ENCODE peak calls at places on chromosomes 1 and 21, in five cellular contexts. K, W, P, L and Q are unnamed samples.

GRCh38 chr1:245566952-245567351 is 412.2 kb downstream of the KIF26B start:
- DNase-seq in W (peak; percentile 82), P (no peak), L (no peak), K (peak; percentile 37), Q (no peak)

GRCh38 chr21:26966978-26967913 is at the start of gene ADAMTS5:
- DNase-seq in L (no peak), K (peak; percentile 83), W (peak; percentile 80), P (peak; percentile 10), Q (no peak)

GRCh38 chr1:201265771-201266170 is 17.5 kb upstream of the PKP1 start:
- DNase-seq in L (no peak), W (no peak), P (no peak), K (peak; percentile 25), Q (no peak)

GRCh38 chr1:14968251-14968812 is 185.2 kb upstream of the TMEM51 start:
- DNase-seq in W (peak; percentile 88), L (no peak), K (peak; percentile 88), P (peak; percentile 43), Q (no peak)

GRCh38 chr1:38605091-38605490 is 254.5 kb downstream of the RRAGC start:
- DNase-seq in W (no peak), L (no peak), P (no peak), K (no peak), Q (no peak)

GRCh38 chr1:153513023-153513422 is 22.8 kb downstream of the S100A6 start:
- DNase-seq in L (no peak), W (no peak), P (no peak), K (no peak), Q (peak; percentile 43)

GRCh38 chr1:42847111-42847580 is 733 bp downstream of the ZNF691 start:
- DNase-seq in W (no peak), P (no peak), L (no peak), K (no peak), Q (no peak)

GRCh38 chr1:202796670-202797069 is 11.6 kb downstream of the KDM5B start:
- DNase-seq in L (no peak), P (no peak), K (no peak), W (no peak), Q (no peak)

GRCh38 chr1:228315945-228316588 is 90.6 kb downstream of the TRIM11 start:
- DNase-seq in L (no peak), K (no peak), P (no peak), W (no peak), Q (no peak)

GRCh38 chr1:209038316-209038715 is 545.2 kb upstream of the CAMK1G start:
- DNase-seq in L (no peak), P (no peak), W (no peak), K (no peak), Q (no peak)

GRCh38 chr1:204409878-204410763 is 1.5 kb downstream of the PPP1R15B start:
- DNase-seq in P (peak; percentile 29), W (no peak), K (peak; percentile 11), L (no peak), Q (peak; percentile 5)

GRCh38 chr1:99996951-99997350 is 27.2 kb downstream of the SLC35A3 start:
- DNase-seq in P (no peak), K (no peak), L (no peak), W (no peak), Q (no peak)

GRCh38 chr1:234474375-234474774 is 4.6 kb downstream of the TARBP1 start:
- DNase-seq in P (no peak), K (no peak), L (no peak), W (no peak), Q (no peak)

GRCh38 chr21:34996304-34997081 is 52.6 kb downstream of the RUNX1 start:
- DNase-seq in W (no peak), P (no peak), K (peak; percentile 87), L (no peak), Q (no peak)

GRCh38 chr1:245751671-245752070 is 596.9 kb downstream of the KIF26B start:
- DNase-seq in P (no peak), W (peak; percentile 74), K (no peak), L (no peak), Q (no peak)

GRCh38 chr1:2300851-2301606 is 72.9 kb downstream of the SKI start:
- DNase-seq in W (no peak), P (no peak), L (peak; percentile 86), K (peak; percentile 57), Q (no peak)

GRCh38 chr1:29839726-29840125 is 603.4 kb downstream of the PTPRU start:
- DNase-seq in L (no peak), W (no peak), P (no peak), K (no peak), Q (no peak)

GRCh38 chr1:241782396-241782795 is 65.6 kb upstream of the EXO1 start:
- DNase-seq in W (no peak), L (no peak), P (no peak), K (no peak), Q (no peak)

GRCh38 chr1:50735443-50735842 is 224.6 kb downstream of the FAF1 start:
- DNase-seq in K (peak; percentile 57), P (peak; percentile 8), W (peak; percentile 18), L (peak; percentile 20), Q (no peak)

GRCh38 chr1:56644064-56644940 is 812 bp upstream of the PRKAA2 start:
- DNase-seq in L (no peak), P (peak; percentile 6), W (no peak), K (peak; percentile 10), Q (no peak)

GRCh38 chr1:79353224-79353623 is 346.7 kb upstream of the ADGRL4 start:
- DNase-seq in W (peak; percentile 15), K (peak; percentile 82), P (peak; percentile 25), L (peak; percentile 8), Q (peak; percentile 31)

GRCh38 chr21:15804247-15804985 is 74.6 kb downstream of the USP25 start:
- DNase-seq in K (no peak), P (no peak), W (no peak), L (no peak), Q (no peak)

GRCh38 chr1:169964206-169964605 is 70.5 kb upstream of the SCYL3 start:
- DNase-seq in L (no peak), K (no peak), W (no peak), P (no peak), Q (no peak)

GRCh38 chr21:32414579-32415358 is 2.3 kb downstream of the EVA1C start:
- DNase-seq in K (peak; percentile 77), L (no peak), W (peak; percentile 42), P (peak; percentile 24), Q (no peak)
- TF ChIP-seq CTCF in K (peak; percentile 58), L (no peak), W (peak; percentile 70), P (peak; percentile 51), Q (peak; percentile 29)

DNA sequence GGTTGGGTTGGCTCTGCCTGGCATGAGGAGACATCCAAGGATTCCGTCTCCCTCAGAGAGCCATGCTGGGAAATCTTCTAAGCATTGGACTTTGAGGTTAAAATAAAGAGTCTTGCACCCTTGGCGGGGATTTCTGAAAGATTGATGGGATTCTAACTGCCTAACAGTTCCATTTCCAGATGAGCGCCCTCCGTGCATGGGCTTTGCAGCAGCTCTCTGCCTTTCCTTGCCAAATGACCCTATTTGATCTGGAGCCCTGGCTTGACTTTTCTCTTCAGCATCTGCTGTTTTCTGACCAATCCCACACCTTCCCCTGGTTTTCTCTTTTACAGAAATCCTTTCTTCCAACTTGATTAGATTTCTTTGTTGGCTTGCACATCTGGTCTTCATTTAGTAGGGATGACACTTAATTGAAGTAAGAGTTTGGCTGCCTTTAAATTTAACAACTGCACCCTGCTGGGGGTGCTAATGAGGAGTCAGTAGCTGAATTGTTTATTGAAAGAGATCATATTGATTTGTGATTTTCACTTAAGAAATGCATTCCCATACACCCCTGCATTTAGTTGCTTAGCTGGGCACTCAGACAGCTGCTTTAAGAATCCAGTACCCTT is 99.5 kb downstream of the NOS1AP start:
- DNase-seq in P (no peak), W (peak; percentile 27), L (no peak), K (no peak), Q (peak; percentile 87)
- TF ChIP-seq CTCF in P (no peak), W (no peak), L (no peak), K (no peak), Q (no peak)

GRCh38 chr1:196317535-196318522 is 290.4 kb downstream of the KCNT2 start:
- DNase-seq in L (no peak), W (no peak), K (peak; percentile 66), P (peak; percentile 57), Q (peak; percentile 67)
- TF ChIP-seq CTCF in L (no peak), W (peak; percentile 81), K (peak; percentile 77), P (peak; percentile 72), Q (peak; percentile 64)

GRCh38 chr1:93559045-93559444 is 111.1 kb downstream of the FNBP1L start:
- DNase-seq in K (no peak), P (no peak), W (no peak), L (no peak), Q (no peak)
- TF ChIP-seq CTCF in K (no peak), P (no peak), W (no peak), L (no peak), Q (no peak)

DNA sequence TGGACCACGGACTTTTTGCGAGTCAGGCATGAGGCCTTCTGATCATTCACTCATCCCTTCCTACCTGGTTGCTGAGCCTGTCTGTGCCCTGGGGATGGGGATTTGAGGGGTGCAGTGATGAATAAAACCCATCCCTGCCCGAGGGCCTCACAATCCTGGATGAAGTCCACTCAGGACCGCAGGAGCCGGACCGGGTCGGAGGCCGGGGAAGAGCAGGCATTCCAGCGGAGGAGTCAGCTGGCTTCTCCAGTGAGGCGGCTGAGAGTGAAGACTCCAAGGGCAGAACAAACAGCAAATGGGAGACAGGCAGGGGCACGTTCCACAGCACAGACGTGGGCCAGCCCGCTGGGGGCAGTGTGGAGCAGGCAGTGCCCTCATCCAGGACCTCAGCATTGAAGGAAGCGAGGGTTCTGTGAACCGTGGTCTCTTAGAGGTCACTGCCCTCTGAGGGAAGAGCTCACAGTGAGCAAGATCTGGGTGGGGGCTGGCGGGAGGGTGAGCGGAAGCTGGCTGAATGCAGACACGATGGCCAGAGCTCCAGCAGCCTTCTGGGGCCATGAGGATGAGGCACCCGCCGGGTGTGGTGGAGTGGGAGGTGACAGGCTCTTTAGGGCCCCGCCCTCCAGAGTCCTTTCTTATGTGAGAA is 10.9 kb upstream of the LRRC3 start:
- DNase-seq in W (no peak), P (no peak), L (no peak), K (no peak), Q (no peak)
- TF ChIP-seq CTCF in W (peak; percentile 30), P (no peak), L (peak; percentile 1), K (no peak), Q (peak; percentile 80)

DNA sequence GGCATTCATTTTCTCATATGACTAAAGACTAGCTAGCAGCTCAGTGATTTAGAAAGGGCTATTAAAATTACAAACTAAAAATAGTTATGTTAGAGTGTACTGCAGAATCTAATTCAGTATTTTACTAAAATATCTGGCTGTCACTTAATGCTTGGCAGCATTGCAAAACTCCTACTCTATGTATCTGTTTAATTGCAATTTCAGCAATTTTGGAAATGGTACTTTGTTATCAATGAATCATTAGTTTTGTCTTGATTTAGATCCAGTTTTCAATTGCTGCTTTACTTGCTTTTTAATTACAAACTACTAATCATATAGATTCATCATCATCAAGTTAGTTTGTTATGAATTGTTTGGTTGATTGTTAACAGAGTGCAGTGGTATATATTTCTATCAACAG is 19.2 kb downstream of the C1orf87 start:
- DNase-seq in L (no peak), P (no peak), W (no peak), K (no peak), Q (no peak)
- TF ChIP-seq CTCF in L (no peak), P (no peak), W (no peak), K (no peak), Q (no peak)

DNA sequence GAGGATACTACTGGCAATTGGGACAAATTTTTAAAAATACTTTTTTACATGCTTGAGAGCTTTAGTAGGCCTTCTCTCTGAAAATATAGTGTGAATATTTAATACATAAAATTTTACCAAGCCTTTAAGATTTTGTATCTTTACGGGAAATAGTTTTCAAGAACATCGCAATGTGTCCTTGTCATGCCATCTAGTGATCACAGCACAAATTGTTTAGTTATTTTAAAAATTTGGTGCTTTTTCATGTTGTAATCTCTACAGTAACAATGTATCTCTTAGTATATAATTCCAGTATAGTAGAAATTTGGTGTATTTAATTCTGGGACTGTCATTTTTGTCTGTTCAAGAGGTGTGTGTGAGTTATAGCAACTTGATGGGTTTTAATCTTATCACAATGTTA is 6.7 kb downstream of the CDC7 start:
- DNase-seq in W (no peak), L (no peak), K (peak; percentile 41), P (no peak), Q (no peak)
- TF ChIP-seq CTCF in W (peak; percentile 29), L (no peak), K (peak; percentile 13), P (no peak), Q (no peak)